ENCODE peak calls at places on chromosomes 3 and 15, in four cellular contexts. One of them, this sample, is unnamed.

GRCh38 chr3:46566040-46566631 is at the start of gene LRRC2:
- DNase-seq in SK-N-SH: peak
- DNase-seq in HepG2: no peak
- DNase-seq in HCT116: no peak
- DNase-seq in this sample: no peak

GRCh38 chr3:141524988-141525387 is 38.2 kb downstream of the RASA2 start:
- DNase-seq in HepG2: no peak
- DNase-seq in HCT116: no peak
- DNase-seq in SK-N-SH: no peak
- DNase-seq in this sample: no peak

GRCh38 chr3:120420855-120421570 is 29.8 kb downstream of the FSTL1 start:
- DNase-seq in SK-N-SH: no peak
- DNase-seq in HCT116: no peak
- DNase-seq in HepG2: no peak
- DNase-seq in this sample: no peak

GRCh38 chr15:73941044-73941443 is 14.8 kb downstream of the LOXL1 start:
- DNase-seq in SK-N-SH: no peak
- DNase-seq in HepG2: no peak
- DNase-seq in HCT116: no peak
- DNase-seq in this sample: no peak

GRCh38 chr3:129966876-129967275 is 7.6 kb upstream of the TRH start:
- DNase-seq in SK-N-SH: no peak
- DNase-seq in HepG2: no peak
- DNase-seq in HCT116: no peak
- DNase-seq in this sample: no peak

GRCh38 chr3:32421991-32422859 is 30.6 kb downstream of the CMTM7 start:
- DNase-seq in HCT116: peak
- DNase-seq in SK-N-SH: peak
- DNase-seq in HepG2: no peak
- DNase-seq in this sample: peak

GRCh38 chr3:31544634-31545033 is 11.9 kb downstream of the STT3B start:
- DNase-seq in HepG2: peak
- DNase-seq in HCT116: no peak
- DNase-seq in SK-N-SH: no peak
- DNase-seq in this sample: peak

GRCh38 chr3:53938645-53939044 is 47.0 kb upstream of the SELENOK start:
- DNase-seq in HepG2: peak
- DNase-seq in SK-N-SH: peak
- DNase-seq in HCT116: peak
- DNase-seq in this sample: peak

GRCh38 chr3:155739154-155739553 is 5.7 kb downstream of the PLCH1 start:
- DNase-seq in SK-N-SH: no peak
- DNase-seq in HCT116: no peak
- DNase-seq in HepG2: peak
- DNase-seq in this sample: no peak

GRCh38 chr3:116444099-116444700 is 1.1 kb downstream of the LSAMP start:
- DNase-seq in HepG2: no peak
- DNase-seq in SK-N-SH: no peak
- DNase-seq in HCT116: no peak
- DNase-seq in this sample: no peak

GRCh38 chr15:78985859-78986470 is 41.1 kb upstream of the CTSH start:
- DNase-seq in HepG2: no peak
- DNase-seq in SK-N-SH: no peak
- DNase-seq in HCT116: no peak
- DNase-seq in this sample: no peak

GRCh38 chr15:78988361-78988911 is 43.6 kb upstream of the CTSH start:
- DNase-seq in HCT116: peak
- DNase-seq in HepG2: peak
- DNase-seq in SK-N-SH: no peak
- DNase-seq in this sample: no peak

GRCh38 chr15:78989701-78990248 is 44.9 kb upstream of the CTSH start:
- DNase-seq in HCT116: no peak
- DNase-seq in HepG2: no peak
- DNase-seq in SK-N-SH: no peak
- DNase-seq in this sample: no peak

GRCh38 chr15:78990278-78990677 is 45.4 kb upstream of the CTSH start:
- DNase-seq in HCT116: no peak
- DNase-seq in HepG2: no peak
- DNase-seq in SK-N-SH: no peak
- DNase-seq in this sample: no peak

GRCh38 chr15:78987891-78988360 is 43.1 kb upstream of the CTSH start:
- DNase-seq in HCT116: no peak
- DNase-seq in SK-N-SH: no peak
- DNase-seq in HepG2: no peak
- DNase-seq in this sample: no peak
- TF ChIP-seq ELF1 in HCT116: no peak
- TF ChIP-seq ELF1 in SK-N-SH: no peak
- TF ChIP-seq ELF1 in HepG2: no peak
- TF ChIP-seq ELF1 in this sample: no peak

GRCh38 chr3:157081681-157082210 is 78.2 kb downstream of the CCNL1 start:
- DNase-seq in HepG2: peak
- DNase-seq in HCT116: peak
- DNase-seq in SK-N-SH: peak
- DNase-seq in this sample: peak

GRCh38 chr3:157077565-157077991 is 82.4 kb downstream of the CCNL1 start:
- DNase-seq in SK-N-SH: no peak
- DNase-seq in HepG2: peak
- DNase-seq in HCT116: no peak
- DNase-seq in this sample: no peak

GRCh38 chr3:157082305-157082981 is 77.5 kb downstream of the CCNL1 start:
- DNase-seq in HCT116: peak
- DNase-seq in HepG2: no peak
- DNase-seq in SK-N-SH: no peak
- DNase-seq in this sample: no peak

GRCh38 chr3:157078131-157078835 is 81.7 kb downstream of the CCNL1 start:
- DNase-seq in SK-N-SH: no peak
- DNase-seq in HepG2: no peak
- DNase-seq in HCT116: no peak
- DNase-seq in this sample: no peak

DNA sequence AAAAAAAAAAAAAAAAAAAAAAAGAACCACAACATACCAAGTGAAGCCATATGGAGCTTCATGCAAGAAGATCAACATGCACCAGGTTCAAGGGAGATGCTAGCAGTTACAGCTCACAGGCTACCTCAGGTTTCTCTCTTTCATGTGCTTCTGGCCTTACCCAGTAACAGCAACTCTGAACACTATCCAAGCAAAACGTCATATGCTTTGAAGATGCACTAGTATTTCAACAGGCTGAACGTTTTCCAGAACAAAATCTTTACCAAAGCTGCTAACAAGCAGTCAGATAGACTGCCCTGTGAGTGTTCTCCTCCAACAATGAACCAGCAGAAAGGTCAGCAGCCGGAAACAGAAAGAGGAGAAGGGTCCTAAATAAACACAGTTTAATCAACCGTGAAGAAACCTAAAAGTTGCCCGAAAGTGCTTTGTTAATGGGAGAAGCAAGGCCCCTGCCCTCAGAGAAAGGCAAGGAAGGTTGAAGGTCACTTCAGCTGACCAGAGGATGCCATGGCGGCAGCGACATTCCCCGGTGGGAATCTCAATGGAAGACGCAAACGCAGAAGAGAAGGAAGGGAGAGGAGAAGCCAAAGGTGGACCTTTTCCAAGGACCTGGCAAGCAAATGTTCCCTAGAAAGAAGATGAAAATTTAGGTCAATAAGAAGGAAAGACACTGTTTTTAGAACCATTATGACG is 80.1 kb downstream of the CCNL1 start:
- DNase-seq in HCT116: no peak
- DNase-seq in HepG2: no peak
- DNase-seq in SK-N-SH: no peak
- DNase-seq in this sample: no peak
- TF ChIP-seq ELF1 in HCT116: no peak
- TF ChIP-seq ELF1 in HepG2: no peak
- TF ChIP-seq ELF1 in SK-N-SH: no peak
- TF ChIP-seq ELF1 in this sample: no peak

DNA sequence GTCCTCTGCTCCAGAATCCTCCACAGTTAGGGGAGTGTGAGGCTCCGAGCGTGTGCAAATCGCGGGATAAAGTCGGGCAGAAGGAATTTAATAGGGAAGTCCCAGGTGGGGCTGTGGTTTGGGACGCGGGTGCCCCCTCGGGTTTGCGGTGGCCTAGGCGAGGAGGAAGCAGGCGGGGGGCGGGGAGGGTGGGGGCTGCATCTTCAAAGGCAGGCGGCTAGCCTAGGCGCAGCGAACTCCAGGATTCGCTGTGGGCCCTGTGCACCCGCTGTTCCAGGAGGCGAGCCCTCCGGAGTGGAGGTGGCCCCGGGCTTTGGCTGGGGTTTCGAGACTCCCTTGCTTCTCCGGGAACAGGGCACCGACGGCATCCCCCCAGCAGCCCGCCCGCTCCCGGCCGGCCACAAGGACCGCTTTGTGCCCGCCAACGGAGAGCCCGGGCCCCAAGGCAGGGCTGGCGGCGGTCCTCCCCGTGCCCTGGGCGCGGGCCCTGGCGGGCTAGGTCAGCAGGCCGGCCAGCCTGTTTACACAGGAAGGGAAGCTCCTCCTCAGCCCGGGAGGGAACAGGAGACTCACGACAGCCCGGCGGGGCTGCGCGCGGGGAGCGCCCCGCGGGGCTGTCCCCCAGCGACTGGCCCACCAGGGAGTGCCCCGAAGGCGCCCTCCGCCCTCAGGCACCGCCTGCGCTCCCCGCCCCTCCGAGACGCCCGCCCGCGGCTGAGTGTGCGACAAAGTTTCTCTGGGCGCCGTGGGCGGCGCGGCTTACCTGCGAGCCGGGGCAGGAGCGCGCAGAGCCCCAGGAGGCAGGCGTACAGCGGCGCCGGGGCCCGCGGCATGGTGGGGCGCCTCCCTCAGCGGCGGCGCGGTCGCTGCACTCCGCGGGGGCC is 755 bp downstream of the ITGB5 start:
- DNase-seq in SK-N-SH: peak
- DNase-seq in HepG2: peak
- DNase-seq in HCT116: no peak
- DNase-seq in this sample: peak
- TF ChIP-seq ELF1 in SK-N-SH: no peak
- TF ChIP-seq ELF1 in HepG2: no peak
- TF ChIP-seq ELF1 in HCT116: no peak
- TF ChIP-seq ELF1 in this sample: no peak

GRCh38 chr3:195079636-195080035 is 191.3 kb downstream of the XXYLT1 start:
- DNase-seq in HCT116: no peak
- DNase-seq in SK-N-SH: no peak
- DNase-seq in HepG2: no peak
- DNase-seq in this sample: no peak

GRCh38 chr3:195081242-195081963 is 189.6 kb downstream of the XXYLT1 start:
- DNase-seq in HCT116: no peak
- DNase-seq in SK-N-SH: no peak
- DNase-seq in HepG2: no peak
- DNase-seq in this sample: no peak

GRCh38 chr3:195080571-195081141 is 190.3 kb downstream of the XXYLT1 start:
- DNase-seq in HCT116: no peak
- DNase-seq in SK-N-SH: no peak
- DNase-seq in HepG2: peak
- DNase-seq in this sample: no peak

GRCh38 chr3:195078891-195079440 is 192.0 kb downstream of the XXYLT1 start:
- DNase-seq in SK-N-SH: peak
- DNase-seq in HepG2: no peak
- DNase-seq in HCT116: no peak
- DNase-seq in this sample: no peak

DNA sequence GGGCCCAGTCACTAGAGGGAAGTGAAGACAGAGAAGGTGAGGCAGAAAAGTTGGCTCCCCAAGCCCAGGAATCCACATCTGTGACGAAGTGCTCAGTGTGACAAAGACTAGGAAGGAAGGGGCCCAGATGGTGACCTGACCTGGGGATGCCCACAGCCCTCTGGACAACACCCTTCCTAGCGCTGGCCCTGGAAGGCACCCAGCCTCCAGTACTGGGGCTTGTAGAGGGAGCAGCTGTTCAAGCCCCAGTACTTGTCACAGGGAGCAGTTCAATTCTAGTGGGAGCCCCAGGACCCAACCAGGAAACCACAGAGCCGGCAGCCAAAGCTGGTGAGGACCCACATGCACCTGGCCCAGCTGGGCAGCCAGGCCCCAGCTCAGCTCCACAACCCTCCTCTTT is 190.8 kb downstream of the XXYLT1 start:
- DNase-seq in HCT116: no peak
- DNase-seq in HepG2: no peak
- DNase-seq in SK-N-SH: no peak
- DNase-seq in this sample: no peak
- TF ChIP-seq ELF1 in HCT116: no peak
- TF ChIP-seq ELF1 in HepG2: no peak
- TF ChIP-seq ELF1 in SK-N-SH: no peak
- TF ChIP-seq ELF1 in this sample: no peak